ENCODE peak calls at places on chromosomes 2 and 18, in nine cellular contexts. P is MCF 10A, M is GM12865, H is HFFc6, T is HCT116, Q is cardiac fibroblast, E is lower leg skin, W is mesothelial cell of epicardium, L is OCI-LY7. J is an unnamed sample.

GRCh38 chr2:227890495-227891079 is 19.2 kb downstream of the DAW1 start:
- DNase-seq in P (peak), M (peak), H (peak), T (peak), Q (peak), E (no peak), W (no peak), L (peak), J (peak)

GRCh38 chr2:138630164-138630563 is 128.6 kb downstream of the SPOPL start:
- DNase-seq in P (no peak), M (no peak), H (no peak), T (no peak), Q (no peak), E (no peak), W (no peak), L (no peak), J (no peak)

GRCh38 chr2:9206991-9207640 is 504 bp downstream of the ASAP2 start:
- DNase-seq in P (peak), M (peak), H (no peak), T (no peak), Q (peak), E (peak), W (peak), L (no peak), J (peak)

GRCh38 chr2:137467246-137467862 is 496.9 kb upstream of the HNMT start:
- DNase-seq in P (peak), M (peak), H (peak), T (no peak), Q (peak), E (no peak), W (peak), L (peak), J (peak)

GRCh38 chr2:170917219-170917851 is 11.7 kb upstream of the GORASP2 start:
- DNase-seq in P (no peak), M (no peak), H (no peak), T (no peak), Q (no peak), E (no peak), W (no peak), L (no peak), J (no peak)

GRCh38 chr2:15685143-15685542 is 93.5 kb downstream of the DDX1 start:
- DNase-seq in P (no peak), M (no peak), H (no peak), T (no peak), Q (no peak), E (no peak), W (no peak), L (no peak), J (no peak)

GRCh38 chr2:46704593-46704992 is 211.0 kb downstream of the MCFD2 start:
- DNase-seq in P (no peak), M (no peak), H (no peak), T (no peak), Q (no peak), E (no peak), W (no peak), L (no peak), J (no peak)

GRCh38 chr2:196268538-196269338 is 97.4 kb upstream of the STK17B start:
- DNase-seq in P (no peak), M (no peak), H (no peak), T (no peak), Q (no peak), E (no peak), W (no peak), L (peak), J (no peak)

GRCh38 chr2:143607446-143608110 is 478.4 kb downstream of the ARHGAP15 start:
- DNase-seq in P (no peak), M (no peak), H (peak), T (no peak), Q (peak), E (no peak), W (no peak), L (no peak), J (no peak)

GRCh38 chr2:19607931-19608762 is 249.7 kb upstream of the OSR1 start:
- DNase-seq in P (peak), M (no peak), H (peak), T (no peak), Q (peak), E (no peak), W (no peak), L (no peak), J (no peak)

GRCh38 chr18:46672062-46672970 is 15.3 kb upstream of the LOXHD1 start:
- DNase-seq in P (no peak), M (no peak), H (peak), T (no peak), Q (no peak), E (no peak), W (no peak), L (peak), J (no peak)

GRCh38 chr2:182038579-182038978 is 52.9 kb downstream of the PPP1R1C start:
- DNase-seq in P (peak), M (no peak), H (peak), T (peak), Q (peak), E (no peak), W (no peak), L (no peak), J (no peak)

GRCh38 chr2:101644842-101645383 is 52.6 kb upstream of the MAP4K4 start:
- DNase-seq in P (no peak), M (no peak), H (no peak), T (no peak), Q (no peak), E (peak), W (no peak), L (no peak), J (no peak)

GRCh38 chr2:151947524-151948165 is 119.4 kb upstream of the ARL5A start:
- DNase-seq in P (peak), M (peak), H (no peak), T (no peak), Q (peak), E (no peak), W (no peak), L (no peak), J (no peak)

GRCh38 chr2:173500953-173501352 is 146.3 kb downstream of the CDCA7 start:
- DNase-seq in P (no peak), M (no peak), H (no peak), T (no peak), Q (no peak), E (no peak), W (no peak), L (no peak), J (no peak)

GRCh38 chr2:42086500-42086953 is 38.7 kb downstream of the PKDCC start:
- DNase-seq in P (peak), M (peak), H (peak), T (peak), Q (peak), E (no peak), W (peak), L (peak), J (peak)

GRCh38 chr2:15242936-15243461 is 318.1 kb downstream of the NBAS start:
- DNase-seq in P (no peak), M (no peak), H (peak), T (no peak), Q (no peak), E (no peak), W (no peak), L (no peak), J (no peak)

GRCh38 chr2:217946071-217946470 is 56.7 kb downstream of the TNS1 start:
- DNase-seq in P (no peak), M (no peak), H (no peak), T (no peak), Q (no peak), E (no peak), W (no peak), L (no peak), J (no peak)

GRCh38 chr18:49597152-49597551 is 35.3 kb downstream of the LIPG start:
- DNase-seq in P (no peak), M (no peak), H (no peak), T (no peak), Q (no peak), E (no peak), W (no peak), L (no peak), J (no peak)

GRCh38 chr2:118763797-118764196 is 83.7 kb downstream of the EN1 start:
- DNase-seq in P (no peak), M (no peak), H (no peak), T (no peak), Q (peak), E (no peak), W (no peak), L (no peak), J (no peak)

GRCh38 chr18:71388148-71388547 is 1099.3 kb downstream of the SOCS6 start:
- DNase-seq in P (no peak), M (no peak), H (no peak), T (no peak), Q (no peak), E (no peak), W (no peak), L (no peak), J (no peak)
- TF ChIP-seq CTCF in P (no peak), M (no peak), H (no peak), T (no peak), Q (no peak), E (no peak), W (no peak), L (no peak), J (no peak)

GRCh38 chr2:129192117-129192516 is 787.3 kb upstream of the RAB6C start:
- DNase-seq in P (no peak), M (no peak), H (no peak), T (no peak), Q (no peak), E (no peak), W (no peak), L (no peak), J (no peak)

GRCh38 chr2:129188451-129188850 is 791.0 kb upstream of the RAB6C start:
- DNase-seq in P (no peak), M (no peak), H (no peak), T (no peak), Q (no peak), E (no peak), W (no peak), L (no peak), J (no peak)

GRCh38 chr2:129191530-129191929 is 787.9 kb upstream of the RAB6C start:
- DNase-seq in P (peak), M (no peak), H (no peak), T (no peak), Q (no peak), E (no peak), W (no peak), L (no peak), J (no peak)

GRCh38 chr2:129187379-129187778 is 792.1 kb upstream of the RAB6C start:
- DNase-seq in P (no peak), M (no peak), H (no peak), T (no peak), Q (no peak), E (no peak), W (no peak), L (no peak), J (no peak)

DNA sequence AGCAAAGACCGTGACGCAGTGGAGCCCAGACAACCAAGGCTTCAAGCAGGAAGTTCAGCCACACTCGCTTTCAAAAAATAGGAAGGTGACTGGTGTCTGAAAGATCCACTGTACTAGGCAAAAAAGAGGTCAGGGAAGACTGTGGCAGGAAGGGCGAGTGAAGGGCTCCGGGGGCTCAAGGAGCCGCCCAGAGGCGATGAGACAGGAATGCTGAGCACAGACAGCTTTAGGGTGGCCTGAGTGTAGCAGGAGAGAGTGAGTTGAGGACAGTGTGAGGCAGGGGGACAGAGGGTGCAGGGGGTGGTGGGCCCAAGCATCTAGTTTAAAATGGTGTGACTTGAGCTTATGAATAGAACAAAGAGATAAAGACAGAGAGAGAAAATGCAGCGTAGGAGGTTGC is 789.8 kb upstream of the RAB6C start:
- DNase-seq in P (no peak), M (no peak), H (no peak), T (no peak), Q (no peak), E (no peak), W (no peak), L (no peak), J (no peak)
- TF ChIP-seq CTCF in P (no peak), M (no peak), H (no peak), T (no peak), Q (no peak), E (no peak), W (no peak), L (no peak), J (no peak)

DNA sequence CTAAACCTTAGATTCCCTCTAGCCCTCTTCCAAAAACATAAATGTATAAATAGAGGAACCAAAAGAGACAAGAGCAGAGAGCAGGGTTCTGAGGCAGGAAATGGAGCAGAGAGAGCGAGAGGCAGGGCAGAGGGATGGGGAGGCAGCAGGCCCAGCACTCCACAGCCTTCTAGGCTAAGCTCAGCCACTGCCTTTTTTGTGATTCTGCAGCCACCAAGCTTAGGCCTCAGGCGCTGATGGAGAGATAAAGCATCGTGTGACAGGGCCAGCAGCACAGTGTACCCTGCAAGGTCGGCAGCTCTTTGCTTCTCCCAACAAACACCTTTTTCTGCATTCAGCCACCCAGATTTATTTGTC is 14.4 kb upstream of the MAT2A start:
- DNase-seq in P (no peak), M (no peak), H (no peak), T (no peak), Q (no peak), E (no peak), W (peak), L (no peak), J (no peak)
- TF ChIP-seq CTCF in P (no peak), M (no peak), H (no peak), T (no peak), Q (no peak), E (no peak), W (no peak), L (no peak), J (no peak)

GRCh38 chr18:34591920-34592444 is 118.1 kb upstream of the DTNA start:
- DNase-seq in P (no peak), M (no peak), H (no peak), T (no peak), Q (no peak), E (no peak), W (no peak), L (no peak), J (no peak)

GRCh38 chr18:34598136-34598635 is 111.9 kb upstream of the DTNA start:
- DNase-seq in P (no peak), M (no peak), H (no peak), T (no peak), Q (no peak), E (no peak), W (no peak), L (no peak), J (no peak)

GRCh38 chr18:34592961-34593382 is 117.1 kb upstream of the DTNA start:
- DNase-seq in P (peak), M (no peak), H (peak), T (no peak), Q (peak), E (no peak), W (peak), L (no peak), J (no peak)

GRCh38 chr18:34594243-34594642 is 115.9 kb upstream of the DTNA start:
- DNase-seq in P (no peak), M (no peak), H (no peak), T (no peak), Q (no peak), E (no peak), W (no peak), L (no peak), J (no peak)

DNA sequence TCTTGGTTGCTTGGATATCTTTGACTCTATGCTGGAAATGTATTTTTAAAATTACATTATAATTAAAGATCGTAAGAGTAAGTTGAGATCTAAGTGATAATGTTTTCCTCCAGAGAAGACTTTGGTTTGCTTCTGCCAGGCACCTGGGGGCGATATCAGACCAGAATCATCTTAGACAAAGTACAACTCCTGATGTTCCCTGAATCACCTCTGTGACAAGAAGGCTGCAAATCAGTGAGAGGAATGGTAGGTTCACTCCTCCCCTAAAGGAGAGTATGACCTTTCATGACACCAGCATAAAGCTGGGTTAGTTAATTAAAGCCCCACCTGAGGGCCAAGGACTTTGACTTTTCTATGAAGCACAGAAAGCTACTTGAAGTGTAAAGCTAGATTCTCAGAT is 114.4 kb upstream of the DTNA start:
- DNase-seq in P (peak), M (peak), H (peak), T (peak), Q (peak), E (no peak), W (no peak), L (no peak), J (no peak)
- TF ChIP-seq CTCF in P (peak), M (no peak), H (no peak), T (peak), Q (peak), E (no peak), W (no peak), L (peak), J (no peak)

GRCh38 chr2:239398536-239398935 is 2.3 kb downstream of the HDAC4 start:
- DNase-seq in P (no peak), M (no peak), H (no peak), T (no peak), Q (no peak), E (peak), W (no peak), L (no peak), J (no peak)

GRCh38 chr2:239394978-239395377 is 5.8 kb downstream of the HDAC4 start:
- DNase-seq in P (no peak), M (no peak), H (no peak), T (no peak), Q (no peak), E (peak), W (no peak), L (no peak), J (no peak)

GRCh38 chr2:239395524-239395923 is 5.3 kb downstream of the HDAC4 start:
- DNase-seq in P (no peak), M (no peak), H (no peak), T (no peak), Q (no peak), E (no peak), W (no peak), L (no peak), J (no peak)

GRCh38 chr2:239397856-239398470 is 2.9 kb downstream of the HDAC4 start:
- DNase-seq in P (no peak), M (no peak), H (no peak), T (no peak), Q (no peak), E (peak), W (no peak), L (no peak), J (no peak)

GRCh38 chr2:239396881-239397681 is 3.7 kb downstream of the HDAC4 start:
- DNase-seq in P (no peak), M (peak), H (no peak), T (no peak), Q (no peak), E (peak), W (no peak), L (peak), J (no peak)
- TF ChIP-seq CTCF in P (no peak), M (peak), H (no peak), T (peak), Q (peak), E (no peak), W (no peak), L (peak), J (peak)

GRCh38 chr2:167237478-167237877 is 349.2 kb downstream of the XIRP2 start:
- DNase-seq in P (no peak), M (no peak), H (no peak), T (no peak), Q (no peak), E (no peak), W (no peak), L (no peak), J (no peak)
- TF ChIP-seq CTCF in P (no peak), M (no peak), H (no peak), T (no peak), Q (no peak), E (no peak), W (no peak), L (no peak), J (no peak)